ENCODE peak calls at places on chromosomes 2 and 18, in four cellular contexts. D, L, H and N are unnamed samples.

GRCh38 chr2:95525294-95526035 is 40.9 kb upstream of the TRIM43B start:
- DNase-seq in H (peak), D (no peak), L (peak), N (no peak)

GRCh38 chr18:79872852-79873444 is 75.2 kb downstream of the KCNG2 start:
- DNase-seq in L (no peak), H (no peak), D (no peak), N (no peak)

GRCh38 chr2:604826-605524 is 72.2 kb downstream of the TMEM18 start:
- DNase-seq in L (no peak), D (no peak), H (no peak), N (no peak)

GRCh38 chr2:241354668-241355658 is 1.1 kb upstream of the FARP2 start:
- DNase-seq in H (peak), D (peak), L (peak), N (peak)

GRCh38 chr18:49241852-49242251 is 218.6 kb downstream of the DYM start:
- DNase-seq in H (no peak), L (no peak), D (no peak), N (peak)

GRCh38 chr18:11119550-11119949 is 29.8 kb downstream of the PIEZO2 start:
- DNase-seq in D (no peak), H (no peak), L (no peak), N (no peak)

GRCh38 chr18:57930476-57930875 is 113.5 kb upstream of the NEDD4L start:
- DNase-seq in L (no peak), D (no peak), H (no peak), N (no peak)

GRCh38 chr2:84022810-84023431 is 436.2 kb downstream of the SUCLG1 start:
- DNase-seq in L (peak), H (peak), D (no peak), N (peak)

GRCh38 chr2:160415991-160416390 is 77.6 kb downstream of the RBMS1 start:
- DNase-seq in H (no peak), D (no peak), L (no peak), N (no peak)

GRCh38 chr18:44813586-44813985 is 132.9 kb downstream of the SETBP1 start:
- DNase-seq in H (no peak), L (no peak), D (no peak), N (no peak)

GRCh38 chr2:88831792-88832248 is 140.3 kb downstream of the RPIA start:
- DNase-seq in D (no peak), L (peak), H (no peak), N (peak)

GRCh38 chr2:6653281-6653750 is 212.4 kb downstream of the CMPK2 start:
- DNase-seq in H (no peak), D (no peak), L (no peak), N (no peak)

GRCh38 chr2:37679072-37679695 is 7.7 kb upstream of the CDC42EP3 start:
- DNase-seq in H (peak), L (no peak), D (no peak), N (no peak)

GRCh38 chr2:147211484-147211883 is 633.3 kb upstream of the ACVR2A start:
- DNase-seq in L (no peak), H (no peak), D (no peak), N (no peak)

GRCh38 chr2:144847347-144848080 is 327.6 kb upstream of the ZEB2 start:
- DNase-seq in H (no peak), L (no peak), D (no peak), N (no peak)

GRCh38 chr2:43897492-43897891 is 58.7 kb downstream of the ABCG8 start:
- DNase-seq in H (no peak), D (no peak), L (no peak), N (no peak)

GRCh38 chr18:79092869-79093268 is 23.7 kb downstream of the ATP9B start:
- DNase-seq in H (no peak), D (no peak), L (no peak), N (no peak)

GRCh38 chr2:35973132-35973736 is 382.3 kb upstream of the CRIM1 start:
- DNase-seq in H (no peak), D (no peak), L (no peak), N (no peak)

GRCh38 chr2:9844036-9844483 is 786 bp downstream of the TAF1B start:
- DNase-seq in L (no peak), H (no peak), D (no peak), N (no peak)

GRCh38 chr2:9844581-9844980 is 1.3 kb downstream of the TAF1B start:
- DNase-seq in L (no peak), H (no peak), D (no peak), N (no peak)

GRCh38 chr2:9842487-9843228 is 616 bp upstream of the TAF1B start:
- DNase-seq in D (no peak), L (no peak), H (no peak), N (no peak)

GRCh38 chr2:9846554-9846953 is 3.3 kb downstream of the TAF1B start:
- DNase-seq in L (no peak), H (no peak), D (no peak), N (no peak)

DNA sequence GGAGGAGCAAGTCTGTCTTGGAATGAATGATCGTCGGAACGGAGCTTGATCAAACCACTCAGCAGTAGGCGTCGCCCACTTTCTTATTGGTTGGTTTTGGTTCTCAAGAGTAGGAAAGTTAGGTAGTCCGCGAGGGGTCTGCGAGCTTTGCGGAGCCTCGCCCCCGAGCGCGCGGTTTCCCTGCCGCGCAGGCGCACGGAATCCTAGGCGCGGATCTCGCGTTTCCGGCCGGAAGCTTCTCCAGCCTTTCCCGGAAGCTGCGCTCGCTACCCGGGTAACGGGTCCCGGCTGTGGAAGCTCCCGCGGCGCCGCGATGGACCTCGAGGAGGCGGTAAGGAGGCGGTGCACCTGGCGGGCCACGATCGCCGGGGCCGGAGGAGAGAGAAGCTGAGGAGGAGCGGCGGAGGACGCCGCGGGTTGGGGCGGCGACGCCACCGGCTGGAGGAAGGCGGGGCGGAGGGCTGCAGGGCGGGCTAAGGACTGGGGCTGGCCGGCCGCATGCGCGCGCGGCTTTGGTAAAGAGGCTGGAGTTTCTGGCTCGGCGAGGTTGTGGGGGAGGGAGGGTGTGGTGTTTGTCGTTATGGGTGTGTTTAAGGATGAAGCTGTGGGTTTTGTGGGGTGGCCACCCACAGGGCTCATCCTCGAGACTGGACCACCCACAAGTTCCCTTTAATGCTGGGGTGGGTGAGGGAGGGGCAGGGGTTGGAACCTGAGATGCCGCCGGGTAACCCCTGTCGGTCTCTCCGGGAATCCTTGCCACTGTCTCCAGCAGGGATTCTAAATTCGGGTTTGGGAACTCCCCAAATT is at the start of gene TAF1B:
- DNase-seq in H (peak), D (peak), L (peak), N (peak)
- TF ChIP-seq POLR2A in H (peak), D (peak), L (peak), N (peak)

DNA sequence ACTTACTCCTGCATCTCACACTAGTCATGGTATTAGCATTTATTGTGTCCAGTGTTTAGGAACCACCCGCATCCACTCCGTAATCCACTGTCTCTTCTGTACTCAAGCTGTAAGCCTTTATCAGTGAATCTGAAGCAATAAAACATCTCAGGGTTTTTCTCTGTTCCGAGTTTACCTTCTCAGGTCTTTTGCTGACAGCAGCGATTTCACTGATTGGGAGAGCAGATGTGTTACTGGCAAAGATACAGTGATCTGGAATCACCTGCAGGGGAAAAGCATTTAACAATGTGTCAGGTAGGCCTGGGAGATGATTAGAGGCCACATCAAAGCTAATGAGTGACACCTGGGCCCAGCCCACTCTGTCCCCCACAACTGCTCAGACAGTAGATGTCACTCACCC is 24.6 kb downstream of the GAREM2 start:
- DNase-seq in H (no peak), L (no peak), D (no peak), N (no peak)
- TF ChIP-seq POLR2A in H (no peak), L (no peak), D (no peak), N (no peak)

DNA sequence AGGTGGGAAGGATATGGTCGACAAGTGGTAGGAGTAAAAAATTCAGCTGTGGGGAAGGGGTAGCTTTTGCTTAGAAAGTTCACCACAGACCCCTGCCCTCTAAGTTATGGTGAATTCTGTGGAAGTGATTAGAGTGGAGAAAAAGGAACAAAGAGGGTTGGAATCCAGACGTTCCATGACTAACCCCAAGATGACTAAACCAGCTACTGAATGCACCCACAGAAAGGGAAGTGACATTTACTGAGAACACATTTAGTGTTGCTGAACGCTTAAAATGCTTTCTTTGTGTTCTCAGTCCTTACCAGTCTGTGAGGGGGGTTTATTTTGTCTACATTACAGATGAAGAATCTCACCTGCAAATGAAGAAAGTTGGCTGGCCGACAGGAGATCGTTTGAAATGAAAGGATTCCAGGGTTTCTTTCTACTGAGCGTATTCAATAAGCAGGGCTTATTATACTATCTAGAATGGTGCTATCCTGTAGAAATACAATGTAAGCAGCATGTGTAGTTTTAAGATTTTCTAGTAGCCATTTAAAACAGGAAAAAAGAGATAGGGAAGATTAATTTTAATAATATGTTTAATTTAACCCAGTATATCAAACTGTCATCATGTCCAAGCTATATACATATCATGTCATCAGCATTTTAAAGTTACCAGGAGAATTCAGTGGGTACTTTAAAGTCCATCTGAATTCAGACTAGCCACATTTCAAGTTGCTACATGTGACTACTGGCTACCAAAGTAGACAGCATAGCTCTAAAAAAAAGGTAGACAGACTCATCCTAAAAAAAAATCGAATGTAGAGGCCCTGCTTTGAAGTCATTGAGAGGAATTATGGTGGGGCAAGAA is 60.1 kb downstream of the LIMS1 start:
- DNase-seq in D (no peak), H (no peak), L (no peak), N (no peak)
- TF ChIP-seq POLR2A in D (no peak), H (no peak), L (no peak), N (no peak)

DNA sequence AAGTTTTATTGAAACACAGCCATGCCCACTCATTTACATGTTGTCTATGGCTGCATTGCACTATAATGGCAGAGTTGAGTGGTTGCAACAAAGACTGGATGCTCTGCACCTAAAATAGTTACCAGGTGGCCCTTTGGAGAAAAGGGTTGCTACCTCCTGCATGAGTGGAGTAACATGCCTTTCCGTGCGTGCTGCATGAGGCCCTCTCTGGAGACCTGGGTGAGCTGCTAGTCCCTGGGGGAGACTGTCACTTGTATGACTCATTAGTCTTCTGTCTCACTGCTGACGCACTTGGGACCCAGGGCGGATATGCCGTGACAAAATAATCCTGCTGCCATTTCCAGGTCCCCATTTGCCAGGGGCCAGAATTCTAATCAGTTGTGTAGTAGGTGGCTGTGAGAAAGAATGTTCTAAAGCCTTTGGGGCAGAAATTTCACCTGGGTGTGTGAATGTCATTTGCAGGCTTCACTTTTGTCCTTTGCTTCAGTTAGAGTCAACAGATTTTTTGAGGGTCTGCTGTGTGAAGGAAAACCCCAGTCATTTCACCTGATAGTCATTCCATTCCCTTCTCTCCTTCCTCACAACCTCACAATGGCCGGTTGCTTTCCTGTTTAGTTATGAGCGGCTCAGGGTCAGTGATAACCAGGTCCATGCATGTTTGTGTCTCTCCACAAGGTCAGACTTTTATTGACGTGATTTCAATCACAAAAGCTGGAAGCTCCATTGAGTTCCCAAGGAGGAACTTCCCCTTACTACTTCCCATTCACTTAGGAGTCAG is 74.0 kb downstream of the NPAS2 start:
- DNase-seq in D (no peak), L (no peak), H (no peak), N (no peak)
- TF ChIP-seq POLR2A in D (no peak), L (no peak), H (no peak), N (no peak)

GRCh38 chr18:47915930-47916329 is 14.5 kb downstream of the SMAD2 start:
- DNase-seq in D (no peak), L (no peak), H (no peak), N (no peak)
- TF ChIP-seq POLR2A in D (no peak), L (no peak), H (no peak), N (no peak)

GRCh38 chr2:9334722-9335121 is 88.6 kb downstream of the ITGB1BP1 start:
- DNase-seq in L (no peak), H (no peak), D (no peak), N (no peak)

GRCh38 chr2:9336209-9336533 is 87.2 kb downstream of the ITGB1BP1 start:
- DNase-seq in D (no peak), L (no peak), H (no peak), N (no peak)

GRCh38 chr2:9335322-9335754 is 88.0 kb downstream of the ITGB1BP1 start:
- DNase-seq in L (peak), D (no peak), H (no peak), N (no peak)

GRCh38 chr2:9337901-9338300 is 85.4 kb downstream of the ITGB1BP1 start:
- DNase-seq in H (no peak), D (no peak), L (no peak), N (no peak)

GRCh38 chr2:9336534-9337354 is 86.6 kb downstream of the ITGB1BP1 start:
- DNase-seq in L (peak), D (no peak), H (peak), N (peak)
- TF ChIP-seq POLR2A in L (no peak), D (no peak), H (no peak), N (no peak)

GRCh38 chr2:131682122-131682944 is 154.6 kb downstream of the CCDC74A start:
- DNase-seq in D (no peak), L (peak), H (peak), N (peak)
- TF ChIP-seq POLR2A in D (peak), L (peak), H (no peak), N (peak)